ENCODE peak calls at places on chromosomes 2 and 18, in four cellular contexts. D, V, J and R are unnamed samples.

GRCh38 chr2:85917887-85918795 is 29.4 kb upstream of the ST3GAL5 start:
- DNase-seq in D (no peak), V (no peak), J (no peak), R (no peak)

GRCh38 chr2:46273225-46273863 is 23.9 kb upstream of the EPAS1 start:
- DNase-seq in V (no peak), D (no peak), J (no peak), R (no peak)

GRCh38 chr2:180599804-180600203 is 380.6 kb upstream of the UBE2E3 start:
- DNase-seq in J (no peak), V (no peak), D (no peak), R (no peak)

GRCh38 chr2:62471816-62472215 is 34.2 kb downstream of the TMEM17 start:
- DNase-seq in D (no peak), J (no peak), V (no peak), R (no peak)

GRCh38 chr18:11607897-11608296 is 1.5 kb upstream of the SLC35G4 start:
- DNase-seq in J (no peak), V (no peak), D (no peak), R (no peak)

GRCh38 chr2:182608181-182608845 is 107.7 kb upstream of the DNAJC10 start:
- DNase-seq in J (no peak), V (no peak), D (no peak), R (no peak)

GRCh38 chr2:120352701-120353590 is 7.0 kb downstream of the INHBB start:
- DNase-seq in J (no peak), D (no peak), V (no peak), R (no peak)

GRCh38 chr2:219476605-219477578 is 21.8 kb upstream of the GMPPA start:
- DNase-seq in J (no peak), D (no peak), V (no peak), R (no peak)

GRCh38 chr2:233823731-233824121 is 30.6 kb downstream of the HJURP start:
- DNase-seq in V (no peak), D (no peak), J (no peak), R (no peak)

GRCh38 chr2:235496239-235496621 is 2.4 kb downstream of the AGAP1 start:
- DNase-seq in J (no peak), D (peak; percentile 62), V (no peak), R (no peak)

GRCh38 chr2:140164449-140164848 is 1384.3 kb upstream of the NXPH2 start:
- DNase-seq in D (no peak), J (no peak), V (no peak), R (no peak)

GRCh38 chr18:1659190-1659589 is 754.5 kb downstream of the ADCYAP1 start:
- DNase-seq in V (no peak), D (no peak), J (no peak), R (no peak)

GRCh38 chr2:144770616-144771230 is 250.8 kb upstream of the ZEB2 start:
- DNase-seq in J (no peak), D (no peak), V (no peak), R (no peak)

GRCh38 chr2:242075163-242075562 is 205.6 kb downstream of the RTP5 start:
- DNase-seq in J (no peak), D (peak; percentile 28), V (no peak), R (no peak)

GRCh38 chr2:241034490-241035141 is 36.2 kb downstream of the SNED1 start:
- DNase-seq in V (no peak), D (no peak), J (no peak), R (no peak)

GRCh38 chr2:171878481-171878993 is 15.5 kb downstream of the SLC25A12 start:
- DNase-seq in V (no peak), J (no peak), D (peak; percentile 73), R (no peak)

GRCh38 chr2:12649602-12650400 is 66.9 kb upstream of the TRIB2 start:
- DNase-seq in J (no peak), V (no peak), D (no peak), R (no peak)

GRCh38 chr18:28287146-28287545 is 110.2 kb upstream of the CDH2 start:
- DNase-seq in D (no peak), V (no peak), J (no peak), R (no peak)

GRCh38 chr2:234378440-234378839 is 118.4 kb downstream of the ARL4C start:
- DNase-seq in V (no peak), D (peak; percentile 62), J (no peak), R (no peak)

GRCh38 chr18:13541621-13542519 is 184.5 kb downstream of the FAM210A start:
- DNase-seq in D (no peak), V (no peak), J (no peak), R (no peak)

GRCh38 chr18:12053312-12053711 is 40.3 kb upstream of the ANKRD62 start:
- DNase-seq in D (no peak), J (no peak), V (no peak), R (no peak)

GRCh38 chr18:11849845-11850747 is 1.1 kb upstream of the CHMP1B start:
- DNase-seq in V (no peak), D (peak; percentile 96), J (peak; percentile 64), R (peak; percentile 53)

GRCh38 chr2:54724560-54725342 is 1.3 kb downstream of the EML6 start:
- DNase-seq in J (peak; percentile 45), D (no peak), V (no peak), R (peak; percentile 43)

GRCh38 chr2:197121756-197122385 is 188.7 kb downstream of the ANKRD44 start:
- DNase-seq in J (no peak), D (no peak), V (no peak), R (no peak)

GRCh38 chr2:68997401-68997800 is 15.6 kb upstream of the ANTXR1 start:
- DNase-seq in V (no peak), J (no peak), D (no peak), R (no peak)

GRCh38 chr2:234635284-234635683 is 138.4 kb upstream of the ARL4C start:
- DNase-seq in J (no peak), D (peak; percentile 32), V (no peak), R (no peak)

GRCh38 chr2:17979707-17980106 is 101.2 kb downstream of the KCNS3 start:
- DNase-seq in V (no peak), J (no peak), D (peak; percentile 86), R (no peak)

GRCh38 chr18:23155537-23155936 is 20.3 kb downstream of the CABLES1 start:
- DNase-seq in D (no peak), V (no peak), J (no peak), R (no peak)

GRCh38 chr2:201191132-201191875 is 8.4 kb downstream of the CASP10 start:
- DNase-seq in D (no peak), J (no peak), V (no peak), R (peak; percentile 85)

GRCh38 chr2:144083211-144083610 is 436.7 kb downstream of the ZEB2 start:
- DNase-seq in D (peak; percentile 85), V (no peak), J (no peak), R (no peak)

GRCh38 chr2:116510117-116510671 is 1304.3 kb upstream of the DDX18 start:
- DNase-seq in J (no peak), V (no peak), D (no peak), R (no peak)

GRCh38 chr18:80147418-80148315 is 38.6 kb downstream of the ADNP2 start:
- DNase-seq in D (peak; percentile 72), V (peak; percentile 4), J (peak; percentile 92), R (peak; percentile 58)

GRCh38 chr2:218010116-218010837 is 7.5 kb upstream of the TNS1 start:
- DNase-seq in D (peak; percentile 51), J (peak; percentile 39), V (no peak), R (peak; percentile 35)